ENCODE peak calls at places on chromosome X, in ten cellular contexts. One of them, this sample, is unnamed.

GRCh38 chrX:132758778-132759177 is 199.7 kb downstream of the HS6ST2 start:
- DNase-seq in substantia nigra: no peak
- DNase-seq in A549: no peak
- DNase-seq in AG08396: no peak
- DNase-seq in activated CD8-positive, alpha-beta memory T cell treated with anti-CD3 and anti-CD28 coated beads, Interleukin-2, amount 50 U/mL, for 48 hours: no peak
- DNase-seq in NCI-H1436: no peak
- DNase-seq in GM23248: no peak
- DNase-seq in fibroblast of the conjunctiva: no peak
- DNase-seq in ovary: no peak
- DNase-seq in MCF 10A: no peak
- DNase-seq in this sample: no peak

GRCh38 chrX:153636716-153637115 is 10.3 kb upstream of the DUSP9 start:
- DNase-seq in MCF 10A: no peak
- DNase-seq in activated CD8-positive, alpha-beta memory T cell treated with anti-CD3 and anti-CD28 coated beads, Interleukin-2, amount 50 U/mL, for 48 hours: peak
- DNase-seq in NCI-H1436: no peak
- DNase-seq in substantia nigra: no peak
- DNase-seq in A549: no peak
- DNase-seq in fibroblast of the conjunctiva: no peak
- DNase-seq in ovary: no peak
- DNase-seq in AG08396: no peak
- DNase-seq in GM23248: no peak
- DNase-seq in this sample: no peak

GRCh38 chrX:40470830-40471429 is 109.8 kb upstream of the ATP6AP2 start:
- DNase-seq in fibroblast of the conjunctiva: no peak
- DNase-seq in ovary: no peak
- DNase-seq in NCI-H1436: no peak
- DNase-seq in MCF 10A: peak
- DNase-seq in A549: peak
- DNase-seq in AG08396: no peak
- DNase-seq in substantia nigra: no peak
- DNase-seq in activated CD8-positive, alpha-beta memory T cell treated with anti-CD3 and anti-CD28 coated beads, Interleukin-2, amount 50 U/mL, for 48 hours: no peak
- DNase-seq in GM23248: no peak
- DNase-seq in this sample: no peak

GRCh38 chrX:44906041-44906440 is 33.1 kb downstream of the KDM6A start:
- DNase-seq in fibroblast of the conjunctiva: no peak
- DNase-seq in GM23248: no peak
- DNase-seq in AG08396: no peak
- DNase-seq in A549: no peak
- DNase-seq in NCI-H1436: no peak
- DNase-seq in activated CD8-positive, alpha-beta memory T cell treated with anti-CD3 and anti-CD28 coated beads, Interleukin-2, amount 50 U/mL, for 48 hours: no peak
- DNase-seq in MCF 10A: no peak
- DNase-seq in ovary: no peak
- DNase-seq in substantia nigra: no peak
- DNase-seq in this sample: no peak

GRCh38 chrX:102963955-102964354 is 26.9 kb downstream of the RAB40AL start:
- DNase-seq in GM23248: no peak
- DNase-seq in ovary: no peak
- DNase-seq in A549: no peak
- DNase-seq in NCI-H1436: no peak
- DNase-seq in substantia nigra: no peak
- DNase-seq in activated CD8-positive, alpha-beta memory T cell treated with anti-CD3 and anti-CD28 coated beads, Interleukin-2, amount 50 U/mL, for 48 hours: no peak
- DNase-seq in MCF 10A: no peak
- DNase-seq in fibroblast of the conjunctiva: no peak
- DNase-seq in AG08396: no peak
- DNase-seq in this sample: no peak

GRCh38 chrX:135000516-135000915 is 9.7 kb downstream of the SMIM10 start:
- DNase-seq in MCF 10A: no peak
- DNase-seq in substantia nigra: no peak
- DNase-seq in GM23248: peak
- DNase-seq in AG08396: no peak
- DNase-seq in NCI-H1436: no peak
- DNase-seq in fibroblast of the conjunctiva: no peak
- DNase-seq in A549: no peak
- DNase-seq in ovary: no peak
- DNase-seq in activated CD8-positive, alpha-beta memory T cell treated with anti-CD3 and anti-CD28 coated beads, Interleukin-2, amount 50 U/mL, for 48 hours: no peak
- DNase-seq in this sample: no peak

GRCh38 chrX:16137416-16138107 is 14.2 kb downstream of the GRPR start:
- DNase-seq in MCF 10A: no peak
- DNase-seq in activated CD8-positive, alpha-beta memory T cell treated with anti-CD3 and anti-CD28 coated beads, Interleukin-2, amount 50 U/mL, for 48 hours: no peak
- DNase-seq in A549: no peak
- DNase-seq in substantia nigra: no peak
- DNase-seq in GM23248: no peak
- DNase-seq in NCI-H1436: no peak
- DNase-seq in fibroblast of the conjunctiva: no peak
- DNase-seq in ovary: no peak
- DNase-seq in AG08396: no peak
- DNase-seq in this sample: peak

GRCh38 chrX:31092476-31092875 is 20.6 kb upstream of the FTHL17 start:
- DNase-seq in activated CD8-positive, alpha-beta memory T cell treated with anti-CD3 and anti-CD28 coated beads, Interleukin-2, amount 50 U/mL, for 48 hours: no peak
- DNase-seq in GM23248: no peak
- DNase-seq in fibroblast of the conjunctiva: no peak
- DNase-seq in MCF 10A: peak
- DNase-seq in ovary: no peak
- DNase-seq in A549: no peak
- DNase-seq in substantia nigra: no peak
- DNase-seq in AG08396: no peak
- DNase-seq in NCI-H1436: no peak
- DNase-seq in this sample: no peak

GRCh38 chrX:19832186-19832965 is 55.0 kb downstream of the SH3KBP1 start:
- DNase-seq in ovary: no peak
- DNase-seq in NCI-H1436: no peak
- DNase-seq in GM23248: no peak
- DNase-seq in fibroblast of the conjunctiva: no peak
- DNase-seq in substantia nigra: no peak
- DNase-seq in activated CD8-positive, alpha-beta memory T cell treated with anti-CD3 and anti-CD28 coated beads, Interleukin-2, amount 50 U/mL, for 48 hours: no peak
- DNase-seq in MCF 10A: no peak
- DNase-seq in AG08396: no peak
- DNase-seq in A549: no peak
- DNase-seq in this sample: no peak

GRCh38 chrX:37825225-37825842 is 22.0 kb downstream of the DYNLT3 start:
- DNase-seq in A549: peak
- DNase-seq in ovary: no peak
- DNase-seq in GM23248: peak
- DNase-seq in substantia nigra: peak
- DNase-seq in NCI-H1436: no peak
- DNase-seq in activated CD8-positive, alpha-beta memory T cell treated with anti-CD3 and anti-CD28 coated beads, Interleukin-2, amount 50 U/mL, for 48 hours: no peak
- DNase-seq in fibroblast of the conjunctiva: no peak
- DNase-seq in MCF 10A: peak
- DNase-seq in AG08396: peak
- DNase-seq in this sample: peak

GRCh38 chrX:53048169-53049126 is at the start of gene GPR173:
- DNase-seq in A549: no peak
- DNase-seq in substantia nigra: peak
- DNase-seq in AG08396: peak
- DNase-seq in MCF 10A: peak
- DNase-seq in fibroblast of the conjunctiva: peak
- DNase-seq in activated CD8-positive, alpha-beta memory T cell treated with anti-CD3 and anti-CD28 coated beads, Interleukin-2, amount 50 U/mL, for 48 hours: no peak
- DNase-seq in ovary: peak
- DNase-seq in NCI-H1436: peak
- DNase-seq in GM23248: peak
- DNase-seq in this sample: no peak

GRCh38 chrX:9515464-9515863 is 50.6 kb downstream of the TBL1X start:
- DNase-seq in ovary: no peak
- DNase-seq in NCI-H1436: no peak
- DNase-seq in substantia nigra: no peak
- DNase-seq in AG08396: no peak
- DNase-seq in A549: no peak
- DNase-seq in fibroblast of the conjunctiva: no peak
- DNase-seq in GM23248: no peak
- DNase-seq in MCF 10A: no peak
- DNase-seq in activated CD8-positive, alpha-beta memory T cell treated with anti-CD3 and anti-CD28 coated beads, Interleukin-2, amount 50 U/mL, for 48 hours: no peak
- DNase-seq in this sample: no peak

GRCh38 chrX:21698274-21698673 is 40.1 kb upstream of the KLHL34 start:
- DNase-seq in fibroblast of the conjunctiva: no peak
- DNase-seq in substantia nigra: no peak
- DNase-seq in MCF 10A: no peak
- DNase-seq in ovary: no peak
- DNase-seq in activated CD8-positive, alpha-beta memory T cell treated with anti-CD3 and anti-CD28 coated beads, Interleukin-2, amount 50 U/mL, for 48 hours: no peak
- DNase-seq in NCI-H1436: no peak
- DNase-seq in AG08396: no peak
- DNase-seq in A549: no peak
- DNase-seq in GM23248: no peak
- DNase-seq in this sample: peak

GRCh38 chrX:23745786-23746185 is 2.7 kb upstream of the ACOT9 start:
- DNase-seq in A549: no peak
- DNase-seq in ovary: no peak
- DNase-seq in substantia nigra: no peak
- DNase-seq in NCI-H1436: no peak
- DNase-seq in GM23248: no peak
- DNase-seq in fibroblast of the conjunctiva: no peak
- DNase-seq in MCF 10A: no peak
- DNase-seq in AG08396: no peak
- DNase-seq in activated CD8-positive, alpha-beta memory T cell treated with anti-CD3 and anti-CD28 coated beads, Interleukin-2, amount 50 U/mL, for 48 hours: no peak
- DNase-seq in this sample: no peak

GRCh38 chrX:48477960-48478755 is 2.2 kb downstream of the FTSJ1 start:
- DNase-seq in activated CD8-positive, alpha-beta memory T cell treated with anti-CD3 and anti-CD28 coated beads, Interleukin-2, amount 50 U/mL, for 48 hours: no peak
- DNase-seq in AG08396: no peak
- DNase-seq in GM23248: no peak
- DNase-seq in substantia nigra: no peak
- DNase-seq in MCF 10A: no peak
- DNase-seq in ovary: no peak
- DNase-seq in NCI-H1436: no peak
- DNase-seq in A549: no peak
- DNase-seq in fibroblast of the conjunctiva: no peak
- DNase-seq in this sample: no peak

GRCh38 chrX:65601530-65602281 is 65.7 kb upstream of the MSN start:
- DNase-seq in A549: peak
- DNase-seq in GM23248: peak
- DNase-seq in MCF 10A: peak
- DNase-seq in AG08396: peak
- DNase-seq in NCI-H1436: no peak
- DNase-seq in substantia nigra: peak
- DNase-seq in fibroblast of the conjunctiva: peak
- DNase-seq in ovary: peak
- DNase-seq in activated CD8-positive, alpha-beta memory T cell treated with anti-CD3 and anti-CD28 coated beads, Interleukin-2, amount 50 U/mL, for 48 hours: no peak
- DNase-seq in this sample: no peak

GRCh38 chrX:30414144-30414543 is 105.0 kb upstream of the NR0B1 start:
- DNase-seq in A549: peak
- DNase-seq in fibroblast of the conjunctiva: no peak
- DNase-seq in GM23248: no peak
- DNase-seq in substantia nigra: no peak
- DNase-seq in ovary: no peak
- DNase-seq in AG08396: no peak
- DNase-seq in NCI-H1436: no peak
- DNase-seq in activated CD8-positive, alpha-beta memory T cell treated with anti-CD3 and anti-CD28 coated beads, Interleukin-2, amount 50 U/mL, for 48 hours: no peak
- DNase-seq in MCF 10A: no peak
- DNase-seq in this sample: no peak

GRCh38 chrX:8955521-8955920 is 78.4 kb downstream of the FAM9B start:
- DNase-seq in ovary: no peak
- DNase-seq in AG08396: no peak
- DNase-seq in activated CD8-positive, alpha-beta memory T cell treated with anti-CD3 and anti-CD28 coated beads, Interleukin-2, amount 50 U/mL, for 48 hours: no peak
- DNase-seq in MCF 10A: no peak
- DNase-seq in A549: no peak
- DNase-seq in GM23248: no peak
- DNase-seq in substantia nigra: no peak
- DNase-seq in NCI-H1436: no peak
- DNase-seq in fibroblast of the conjunctiva: no peak
- DNase-seq in this sample: no peak

GRCh38 chrX:42109428-42109827 is 186.1 kb upstream of the CASK start:
- DNase-seq in AG08396: no peak
- DNase-seq in NCI-H1436: no peak
- DNase-seq in GM23248: no peak
- DNase-seq in ovary: no peak
- DNase-seq in substantia nigra: no peak
- DNase-seq in activated CD8-positive, alpha-beta memory T cell treated with anti-CD3 and anti-CD28 coated beads, Interleukin-2, amount 50 U/mL, for 48 hours: no peak
- DNase-seq in fibroblast of the conjunctiva: no peak
- DNase-seq in MCF 10A: no peak
- DNase-seq in A549: no peak
- DNase-seq in this sample: no peak

GRCh38 chrX:103063191-103063845 is 653 bp downstream of the BEX1 start:
- DNase-seq in A549: no peak
- DNase-seq in AG08396: peak
- DNase-seq in NCI-H1436: peak
- DNase-seq in fibroblast of the conjunctiva: no peak
- DNase-seq in ovary: peak
- DNase-seq in MCF 10A: peak
- DNase-seq in GM23248: peak
- DNase-seq in substantia nigra: no peak
- DNase-seq in activated CD8-positive, alpha-beta memory T cell treated with anti-CD3 and anti-CD28 coated beads, Interleukin-2, amount 50 U/mL, for 48 hours: no peak
- DNase-seq in this sample: no peak

GRCh38 chrX:103831803-103832544 is at the start of gene RAB9B:
- DNase-seq in AG08396: peak
- DNase-seq in A549: no peak
- DNase-seq in NCI-H1436: peak
- DNase-seq in MCF 10A: peak
- DNase-seq in fibroblast of the conjunctiva: peak
- DNase-seq in substantia nigra: peak
- DNase-seq in GM23248: peak
- DNase-seq in activated CD8-positive, alpha-beta memory T cell treated with anti-CD3 and anti-CD28 coated beads, Interleukin-2, amount 50 U/mL, for 48 hours: peak
- DNase-seq in ovary: peak
- DNase-seq in this sample: peak

GRCh38 chrX:31178064-31178768 is 106.4 kb upstream of the FTHL17 start:
- DNase-seq in MCF 10A: no peak
- DNase-seq in NCI-H1436: no peak
- DNase-seq in fibroblast of the conjunctiva: no peak
- DNase-seq in substantia nigra: no peak
- DNase-seq in GM23248: no peak
- DNase-seq in AG08396: no peak
- DNase-seq in ovary: no peak
- DNase-seq in activated CD8-positive, alpha-beta memory T cell treated with anti-CD3 and anti-CD28 coated beads, Interleukin-2, amount 50 U/mL, for 48 hours: no peak
- DNase-seq in A549: no peak
- DNase-seq in this sample: no peak